ENCODE peak calls at places on chromosomes 1 and 21, in nine cellular contexts. One of them, this sample, is unnamed.
A peak's percentile ranks its signal among the peaks of the same experiment; 100 is the strongest.

GRCh38 chr1:93817819-93818569 is 61.0 kb downstream of the DNTTIP2 start:
- DNase-seq in retina: no peak
- DNase-seq in gastrocnemius medialis: no peak
- DNase-seq in neuronal stem cell: no peak
- DNase-seq in stomach: no peak
- DNase-seq in skeletal muscle cell: no peak
- DNase-seq in glutamatergic neuron: no peak
- DNase-seq in Panc1: no peak
- DNase-seq in GM12891: no peak
- DNase-seq in this sample: no peak

GRCh38 chr1:71046891-71047634 is 553 bp downstream of the PTGER3 start:
- DNase-seq in skeletal muscle cell: no peak
- DNase-seq in stomach: peak; percentile 37
- DNase-seq in neuronal stem cell: no peak
- DNase-seq in retina: peak; percentile 86
- DNase-seq in GM12891: peak; percentile 27
- DNase-seq in glutamatergic neuron: peak; percentile 41
- DNase-seq in gastrocnemius medialis: no peak
- DNase-seq in Panc1: no peak
- DNase-seq in this sample: no peak

GRCh38 chr1:55070291-55070690 is 30.9 kb downstream of the PCSK9 start:
- DNase-seq in Panc1: no peak
- DNase-seq in retina: no peak
- DNase-seq in glutamatergic neuron: no peak
- DNase-seq in gastrocnemius medialis: no peak
- DNase-seq in GM12891: no peak
- DNase-seq in skeletal muscle cell: no peak
- DNase-seq in neuronal stem cell: no peak
- DNase-seq in stomach: no peak
- DNase-seq in this sample: no peak

GRCh38 chr1:107993920-107994319 is 28.9 kb upstream of the VAV3 start:
- DNase-seq in retina: peak; percentile 33
- DNase-seq in stomach: no peak
- DNase-seq in neuronal stem cell: no peak
- DNase-seq in glutamatergic neuron: no peak
- DNase-seq in GM12891: no peak
- DNase-seq in gastrocnemius medialis: no peak
- DNase-seq in skeletal muscle cell: no peak
- DNase-seq in Panc1: no peak
- DNase-seq in this sample: no peak

GRCh38 chr21:45578811-45579381 is 36.7 kb upstream of the SLC19A1 start:
- DNase-seq in skeletal muscle cell: no peak
- DNase-seq in GM12891: no peak
- DNase-seq in neuronal stem cell: no peak
- DNase-seq in glutamatergic neuron: no peak
- DNase-seq in stomach: peak; percentile 4
- DNase-seq in Panc1: no peak
- DNase-seq in retina: no peak
- DNase-seq in gastrocnemius medialis: no peak
- DNase-seq in this sample: no peak

GRCh38 chr21:41979751-41980369 is 26.0 kb upstream of the C2CD2 start:
- DNase-seq in stomach: no peak
- DNase-seq in retina: no peak
- DNase-seq in neuronal stem cell: no peak
- DNase-seq in Panc1: no peak
- DNase-seq in GM12891: no peak
- DNase-seq in gastrocnemius medialis: no peak
- DNase-seq in glutamatergic neuron: no peak
- DNase-seq in skeletal muscle cell: no peak
- DNase-seq in this sample: no peak

GRCh38 chr1:9326596-9326995 is 33.9 kb downstream of the SPSB1 start:
- DNase-seq in Panc1: no peak
- DNase-seq in neuronal stem cell: no peak
- DNase-seq in glutamatergic neuron: no peak
- DNase-seq in retina: no peak
- DNase-seq in GM12891: no peak
- DNase-seq in gastrocnemius medialis: no peak
- DNase-seq in skeletal muscle cell: peak; percentile 47
- DNase-seq in stomach: no peak
- DNase-seq in this sample: no peak

GRCh38 chr1:240611619-240612490 is at the start of gene GREM2:
- DNase-seq in Panc1: no peak
- DNase-seq in retina: peak; percentile 87
- DNase-seq in stomach: peak; percentile 58
- DNase-seq in neuronal stem cell: peak; percentile 56
- DNase-seq in GM12891: peak; percentile 27
- DNase-seq in skeletal muscle cell: peak; percentile 91
- DNase-seq in glutamatergic neuron: peak; percentile 74
- DNase-seq in gastrocnemius medialis: no peak
- DNase-seq in this sample: no peak

GRCh38 chr1:48471103-48471502 is 901 bp downstream of the SPATA6 start:
- DNase-seq in gastrocnemius medialis: peak; percentile 25
- DNase-seq in retina: peak; percentile 50
- DNase-seq in GM12891: no peak
- DNase-seq in skeletal muscle cell: no peak
- DNase-seq in stomach: no peak
- DNase-seq in glutamatergic neuron: no peak
- DNase-seq in Panc1: peak; percentile 15
- DNase-seq in neuronal stem cell: no peak
- DNase-seq in this sample: no peak

GRCh38 chr21:36330904-36331303 is 10.9 kb downstream of the MORC3 start:
- DNase-seq in Panc1: no peak
- DNase-seq in GM12891: no peak
- DNase-seq in skeletal muscle cell: no peak
- DNase-seq in glutamatergic neuron: peak; percentile 48
- DNase-seq in retina: peak; percentile 29
- DNase-seq in stomach: peak; percentile 57
- DNase-seq in neuronal stem cell: no peak
- DNase-seq in gastrocnemius medialis: no peak
- DNase-seq in this sample: peak; percentile 26

GRCh38 chr1:227946624-227947424 is 908 bp downstream of the WNT9A start:
- DNase-seq in stomach: peak; percentile 88
- DNase-seq in glutamatergic neuron: peak; percentile 88
- DNase-seq in retina: peak; percentile 79
- DNase-seq in Panc1: no peak
- DNase-seq in skeletal muscle cell: peak; percentile 9
- DNase-seq in neuronal stem cell: peak; percentile 71
- DNase-seq in GM12891: peak; percentile 81
- DNase-seq in gastrocnemius medialis: peak; percentile 76
- DNase-seq in this sample: no peak

GRCh38 chr1:219385786-219386427 is 212.2 kb downstream of the LYPLAL1 start:
- DNase-seq in glutamatergic neuron: peak; percentile 43
- DNase-seq in gastrocnemius medialis: no peak
- DNase-seq in skeletal muscle cell: no peak
- DNase-seq in Panc1: peak; percentile 68
- DNase-seq in neuronal stem cell: peak; percentile 3
- DNase-seq in stomach: no peak
- DNase-seq in retina: peak; percentile 12
- DNase-seq in GM12891: peak; percentile 18
- DNase-seq in this sample: no peak

GRCh38 chr1:245673920-245674414 is 519.2 kb downstream of the KIF26B start:
- DNase-seq in glutamatergic neuron: no peak
- DNase-seq in retina: no peak
- DNase-seq in gastrocnemius medialis: no peak
- DNase-seq in neuronal stem cell: no peak
- DNase-seq in GM12891: no peak
- DNase-seq in Panc1: no peak
- DNase-seq in stomach: no peak
- DNase-seq in skeletal muscle cell: peak; percentile 39
- DNase-seq in this sample: no peak

GRCh38 chr1:116375165-116375883 is 2.3 kb downstream of the ATP1A1 start:
- DNase-seq in glutamatergic neuron: no peak
- DNase-seq in GM12891: no peak
- DNase-seq in Panc1: no peak
- DNase-seq in skeletal muscle cell: no peak
- DNase-seq in gastrocnemius medialis: no peak
- DNase-seq in neuronal stem cell: no peak
- DNase-seq in retina: no peak
- DNase-seq in stomach: no peak
- DNase-seq in this sample: no peak

GRCh38 chr1:211535338-211535737 is 43.4 kb upstream of the RD3 start:
- DNase-seq in gastrocnemius medialis: no peak
- DNase-seq in stomach: no peak
- DNase-seq in retina: no peak
- DNase-seq in glutamatergic neuron: no peak
- DNase-seq in Panc1: no peak
- DNase-seq in GM12891: no peak
- DNase-seq in skeletal muscle cell: no peak
- DNase-seq in neuronal stem cell: no peak
- DNase-seq in this sample: no peak

GRCh38 chr1:84944767-84945486 is 51.9 kb upstream of the LPAR3 start:
- DNase-seq in skeletal muscle cell: peak; percentile 71
- DNase-seq in stomach: peak; percentile 57
- DNase-seq in Panc1: peak; percentile 94
- DNase-seq in GM12891: peak; percentile 22
- DNase-seq in retina: peak; percentile 92
- DNase-seq in glutamatergic neuron: peak; percentile 45
- DNase-seq in gastrocnemius medialis: peak; percentile 44
- DNase-seq in neuronal stem cell: peak; percentile 87
- DNase-seq in this sample: no peak

GRCh38 chr1:220235462-220235861 is 36.8 kb downstream of the RAB3GAP2 start:
- DNase-seq in glutamatergic neuron: no peak
- DNase-seq in retina: no peak
- DNase-seq in gastrocnemius medialis: no peak
- DNase-seq in GM12891: no peak
- DNase-seq in skeletal muscle cell: no peak
- DNase-seq in Panc1: peak; percentile 4
- DNase-seq in stomach: no peak
- DNase-seq in neuronal stem cell: no peak
- DNase-seq in this sample: no peak

GRCh38 chr21:36860736-36861594 is 105.5 kb downstream of the HLCS start:
- DNase-seq in glutamatergic neuron: no peak
- DNase-seq in retina: no peak
- DNase-seq in neuronal stem cell: no peak
- DNase-seq in Panc1: no peak
- DNase-seq in GM12891: no peak
- DNase-seq in gastrocnemius medialis: no peak
- DNase-seq in stomach: no peak
- DNase-seq in skeletal muscle cell: no peak
- DNase-seq in this sample: no peak

GRCh38 chr1:59126361-59126760 is 170.5 kb upstream of the FGGY start:
- DNase-seq in glutamatergic neuron: no peak
- DNase-seq in Panc1: no peak
- DNase-seq in gastrocnemius medialis: no peak
- DNase-seq in skeletal muscle cell: no peak
- DNase-seq in stomach: no peak
- DNase-seq in GM12891: no peak
- DNase-seq in retina: no peak
- DNase-seq in neuronal stem cell: no peak
- DNase-seq in this sample: no peak

GRCh38 chr21:43585924-43586411 is 73.3 kb downstream of the HSF2BP start:
- DNase-seq in stomach: peak; percentile 79
- DNase-seq in gastrocnemius medialis: peak; percentile 81
- DNase-seq in neuronal stem cell: peak; percentile 38
- DNase-seq in retina: peak; percentile 27
- DNase-seq in Panc1: peak; percentile 88
- DNase-seq in skeletal muscle cell: peak; percentile 99
- DNase-seq in glutamatergic neuron: no peak
- DNase-seq in GM12891: no peak
- DNase-seq in this sample: no peak

GRCh38 chr1:200776949-200777348 is 38.3 kb downstream of the CAMSAP2 start:
- DNase-seq in skeletal muscle cell: no peak
- DNase-seq in stomach: no peak
- DNase-seq in GM12891: no peak
- DNase-seq in retina: no peak
- DNase-seq in gastrocnemius medialis: no peak
- DNase-seq in neuronal stem cell: no peak
- DNase-seq in Panc1: no peak
- DNase-seq in glutamatergic neuron: no peak
- DNase-seq in this sample: no peak

GRCh38 chr1:89555550-89555949 is 30.9 kb downstream of the LRRC8B start:
- DNase-seq in Panc1: no peak
- DNase-seq in retina: no peak
- DNase-seq in skeletal muscle cell: no peak
- DNase-seq in gastrocnemius medialis: no peak
- DNase-seq in GM12891: no peak
- DNase-seq in glutamatergic neuron: no peak
- DNase-seq in neuronal stem cell: no peak
- DNase-seq in stomach: no peak
- DNase-seq in this sample: no peak

GRCh38 chr1:59332221-59332620 is 35.3 kb downstream of the FGGY start:
- DNase-seq in glutamatergic neuron: no peak
- DNase-seq in retina: no peak
- DNase-seq in neuronal stem cell: no peak
- DNase-seq in stomach: no peak
- DNase-seq in gastrocnemius medialis: no peak
- DNase-seq in skeletal muscle cell: no peak
- DNase-seq in Panc1: no peak
- DNase-seq in GM12891: no peak
- DNase-seq in this sample: no peak

GRCh38 chr1:11800756-11801433 is 4.9 kb downstream of the MTHFR start:
- DNase-seq in skeletal muscle cell: no peak
- DNase-seq in Panc1: no peak
- DNase-seq in GM12891: no peak
- DNase-seq in gastrocnemius medialis: no peak
- DNase-seq in retina: no peak
- DNase-seq in glutamatergic neuron: no peak
- DNase-seq in stomach: no peak
- DNase-seq in neuronal stem cell: no peak
- DNase-seq in this sample: no peak

GRCh38 chr1:234704106-234704887 is 94.3 kb upstream of the IRF2BP2 start:
- DNase-seq in stomach: no peak
- DNase-seq in neuronal stem cell: no peak
- DNase-seq in Panc1: no peak
- DNase-seq in skeletal muscle cell: no peak
- DNase-seq in glutamatergic neuron: no peak
- DNase-seq in retina: no peak
- DNase-seq in gastrocnemius medialis: no peak
- DNase-seq in GM12891: no peak
- DNase-seq in this sample: no peak

GRCh38 chr21:44010429-44010828 is 1.7 kb upstream of the TRAPPC10 start:
- DNase-seq in Panc1: no peak
- DNase-seq in glutamatergic neuron: no peak
- DNase-seq in skeletal muscle cell: no peak
- DNase-seq in GM12891: no peak
- DNase-seq in gastrocnemius medialis: no peak
- DNase-seq in retina: no peak
- DNase-seq in stomach: no peak
- DNase-seq in neuronal stem cell: no peak
- DNase-seq in this sample: no peak

GRCh38 chr1:223401873-223402789 is 8.9 kb downstream of the CCDC185 start:
- DNase-seq in glutamatergic neuron: no peak
- DNase-seq in retina: no peak
- DNase-seq in neuronal stem cell: no peak
- DNase-seq in skeletal muscle cell: peak; percentile 24
- DNase-seq in gastrocnemius medialis: no peak
- DNase-seq in Panc1: no peak
- DNase-seq in stomach: no peak
- DNase-seq in GM12891: no peak
- DNase-seq in this sample: no peak

GRCh38 chr1:116404699-116405098 is 31.7 kb downstream of the ATP1A1 start:
- DNase-seq in stomach: no peak
- DNase-seq in GM12891: no peak
- DNase-seq in retina: no peak
- DNase-seq in glutamatergic neuron: no peak
- DNase-seq in neuronal stem cell: no peak
- DNase-seq in gastrocnemius medialis: no peak
- DNase-seq in skeletal muscle cell: no peak
- DNase-seq in Panc1: no peak
- DNase-seq in this sample: no peak

GRCh38 chr1:153922076-153922837 is 515 bp downstream of the GATAD2B start:
- DNase-seq in glutamatergic neuron: peak; percentile 76
- DNase-seq in skeletal muscle cell: no peak
- DNase-seq in retina: peak; percentile 45
- DNase-seq in Panc1: no peak
- DNase-seq in neuronal stem cell: no peak
- DNase-seq in gastrocnemius medialis: no peak
- DNase-seq in GM12891: peak; percentile 41
- DNase-seq in stomach: peak; percentile 32
- DNase-seq in this sample: peak; percentile 43

GRCh38 chr1:222466150-222466865 is 81.6 kb downstream of the HHIPL2 start:
- DNase-seq in gastrocnemius medialis: no peak
- DNase-seq in skeletal muscle cell: no peak
- DNase-seq in Panc1: no peak
- DNase-seq in GM12891: no peak
- DNase-seq in neuronal stem cell: no peak
- DNase-seq in stomach: no peak
- DNase-seq in retina: no peak
- DNase-seq in glutamatergic neuron: no peak
- DNase-seq in this sample: no peak

GRCh38 chr1:44862829-44863406 is 19.9 kb upstream of the PTCH2 start:
- DNase-seq in gastrocnemius medialis: no peak
- DNase-seq in glutamatergic neuron: no peak
- DNase-seq in Panc1: no peak
- DNase-seq in skeletal muscle cell: no peak
- DNase-seq in stomach: no peak
- DNase-seq in neuronal stem cell: no peak
- DNase-seq in GM12891: no peak
- DNase-seq in retina: no peak
- DNase-seq in this sample: no peak